ENCODE peak calls at places on chromosomes 7 and 10, in four cellular contexts. U, F, C and W are unnamed samples.

GRCh38 chr7:21371371-21371770 is 56.5 kb upstream of the SP4 start:
- DNase-seq in U (no peak), F (no peak), C (no peak), W (no peak)

GRCh38 chr7:94190599-94191061 is 186.5 kb upstream of the BET1 start:
- DNase-seq in U (no peak), F (no peak), C (no peak), W (no peak)

GRCh38 chr10:75091173-75091572 is 20.3 kb upstream of the SAMD8 start:
- DNase-seq in U (no peak), F (no peak), C (no peak), W (no peak)

GRCh38 chr10:119103687-119104652 is at the start of gene DENND10:
- DNase-seq in U (peak), F (peak), C (peak), W (no peak)

GRCh38 chr10:75499556-75499955 is 68.1 kb downstream of the LRMDA start:
- DNase-seq in U (no peak), F (no peak), C (no peak), W (no peak)

GRCh38 chr7:55504093-55504859 is 68.0 kb downstream of the VOPP1 start:
- DNase-seq in U (no peak), F (no peak), C (no peak), W (no peak)

GRCh38 chr7:51133992-51134391 is 182.6 kb downstream of the COBL start:
- DNase-seq in U (no peak), F (no peak), C (no peak), W (no peak)

GRCh38 chr10:10891437-10891836 is 126.2 kb upstream of the CELF2 start:
- DNase-seq in U (no peak), F (no peak), C (no peak), W (no peak)

GRCh38 chr10:42979730-42980467 is 97.0 kb upstream of the RET start:
- DNase-seq in U (peak), F (no peak), C (no peak), W (no peak)

GRCh38 chr7:113730309-113730955 is 188.4 kb downstream of the PPP1R3A start:
- DNase-seq in U (no peak), F (no peak), C (no peak), W (no peak)

GRCh38 chr7:73749931-73750776 is 11.6 kb upstream of the ABHD11 start:
- DNase-seq in U (no peak), F (no peak), C (no peak), W (no peak)

GRCh38 chr7:151520419-151521229 is 929 bp upstream of the RHEB start:
- DNase-seq in U (peak), F (peak), C (no peak), W (no peak)

GRCh38 chr7:140752533-140752932 is 56.0 kb downstream of the NDUFB2 start:
- DNase-seq in U (no peak), F (no peak), C (no peak), W (no peak)

GRCh38 chr7:36661135-36661840 is 63.0 kb downstream of the AOAH start:
- DNase-seq in U (no peak), F (no peak), C (no peak), W (no peak)

GRCh38 chr10:1048349-1048731 is 579 bp downstream of the IDI1 start:
- DNase-seq in U (peak), F (no peak), C (no peak), W (no peak)

DNA sequence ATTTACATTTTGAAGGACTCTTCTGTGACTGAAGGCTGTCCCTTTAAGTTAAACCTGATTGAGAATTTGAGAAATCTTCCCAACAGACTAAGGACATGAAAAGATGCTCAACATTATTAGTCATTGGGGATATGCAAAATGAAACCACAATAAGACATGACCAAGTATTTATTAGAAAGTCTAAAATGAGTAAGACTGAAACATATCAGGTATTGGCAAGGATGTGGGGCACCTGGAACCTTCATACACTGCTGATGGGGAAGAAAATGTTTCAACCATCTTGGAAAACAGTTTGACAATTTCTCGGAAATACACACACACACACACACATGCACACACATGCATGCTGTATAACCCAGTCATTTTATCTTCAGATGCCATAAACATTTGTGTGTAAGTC is 132.1 kb upstream of the CDK6 start:
- DNase-seq in U (no peak), F (no peak), C (no peak), W (peak)
- TF ChIP-seq USF1 in U (no peak), F (no peak), C (no peak), W (no peak)

DNA sequence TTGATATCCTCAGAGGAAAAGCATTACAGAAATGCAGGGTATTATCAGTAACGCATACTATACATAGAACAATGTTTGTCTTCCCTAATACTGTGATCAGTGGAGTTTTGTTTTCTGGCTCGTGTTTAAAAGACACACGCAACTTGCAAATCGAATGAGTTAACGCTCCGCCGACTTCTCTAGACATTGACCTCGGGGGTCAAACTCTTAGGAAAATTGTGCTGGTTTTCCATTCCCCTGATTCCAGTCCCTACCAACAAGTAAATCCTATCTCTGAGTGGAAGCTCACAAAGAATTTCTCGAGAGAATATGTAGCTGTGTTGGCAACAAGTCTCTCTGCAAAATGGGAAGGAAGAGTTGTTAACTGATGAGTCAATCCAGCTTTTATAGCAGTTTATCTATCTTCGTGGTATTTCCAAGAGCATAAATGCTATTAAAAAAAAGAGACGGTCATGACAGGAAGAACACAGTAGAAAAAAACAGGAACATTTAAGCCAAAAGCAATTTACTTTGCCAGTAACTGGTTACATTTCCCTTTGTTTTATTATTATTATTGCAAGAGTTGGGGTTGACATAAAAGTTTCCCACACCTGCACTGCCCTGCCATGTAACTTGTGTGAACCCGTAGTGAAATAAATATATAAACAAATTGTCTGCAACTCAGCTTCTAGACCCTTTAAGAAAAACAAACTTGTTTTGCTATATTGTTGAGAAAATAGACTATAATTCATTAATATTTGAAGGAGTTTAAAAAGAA is 144.4 kb downstream of the ARID5B start:
- DNase-seq in U (no peak), F (no peak), C (no peak), W (no peak)
- TF ChIP-seq USF1 in U (no peak), F (no peak), C (no peak), W (no peak)

GRCh38 chr10:89518876-89519842 is 16.2 kb downstream of the SLC16A12 start:
- DNase-seq in U (peak), F (no peak), C (no peak), W (no peak)

GRCh38 chr10:89518108-89518507 is 17.3 kb downstream of the SLC16A12 start:
- DNase-seq in U (no peak), F (no peak), C (no peak), W (no peak)

GRCh38 chr10:89513206-89513605 is 22.2 kb downstream of the SLC16A12 start:
- DNase-seq in U (no peak), F (no peak), C (no peak), W (no peak)

GRCh38 chr10:89515031-89515841 is 20.2 kb downstream of the SLC16A12 start:
- DNase-seq in U (no peak), F (no peak), C (no peak), W (no peak)

GRCh38 chr10:89516149-89516832 is 19.1 kb downstream of the SLC16A12 start:
- DNase-seq in U (no peak), F (no peak), C (no peak), W (no peak)
- TF ChIP-seq USF1 in U (no peak), F (no peak), C (no peak), W (no peak)

GRCh38 chr10:93319096-93319495 is 163.0 kb downstream of the MYOF start:
- DNase-seq in U (no peak), F (no peak), C (no peak), W (no peak)
- TF ChIP-seq USF1 in U (no peak), F (no peak), C (no peak), W (no peak)